ENCODE peak calls at places on chromosomes 7 and 10, in eight cellular contexts. K is esophagus muscularis mucosa, T is esophagus squamous epithelium, F is lower leg skin, N is heart left ventricle, V is body of pancreas, D is adrenal gland, H is HepG2. B is an unnamed sample.

GRCh38 chr7:106369349-106369748 is 84.6 kb upstream of the NAMPT start:
- DNase-seq in T (no peak), D (no peak), K (no peak), F (no peak), H (no peak), N (no peak), V (no peak), B (no peak)

GRCh38 chr10:113929522-113929921 is 75.1 kb downstream of the NHLRC2 start:
- DNase-seq in K (no peak), H (no peak), F (no peak), D (no peak), T (no peak), V (no peak), N (no peak), B (no peak)

GRCh38 chr10:123157210-123157609 is 3.0 kb downstream of the BUB3 start:
- DNase-seq in D (no peak), N (no peak), F (no peak), H (peak; percentile 67), V (no peak), T (no peak), K (no peak), B (no peak)

GRCh38 chr10:92816106-92816505 is 32.2 kb upstream of the EXOC6 start:
- DNase-seq in T (no peak), N (no peak), F (no peak), K (peak; percentile 5), H (no peak), V (no peak), D (no peak), B (no peak)

GRCh38 chr10:5091196-5091595 is 3.0 kb upstream of the AKR1C3 start:
- DNase-seq in T (no peak), H (no peak), N (no peak), K (no peak), F (no peak), V (no peak), D (no peak), B (no peak)

GRCh38 chr7:111840528-111840927 is 278.2 kb upstream of the IMMP2L start:
- DNase-seq in K (no peak), D (no peak), H (no peak), V (no peak), N (no peak), T (no peak), F (no peak), B (no peak)

GRCh38 chr7:69199661-69200060 is 398.6 kb upstream of the AUTS2 start:
- DNase-seq in V (no peak), F (no peak), H (no peak), D (no peak), K (no peak), T (no peak), N (no peak), B (no peak)

GRCh38 chr10:22321156-22321711 is 335 bp downstream of the BMI1 start:
- DNase-seq in D (peak; percentile 63), N (peak; percentile 67), H (peak; percentile 35), K (no peak), T (no peak), V (peak; percentile 64), F (peak; percentile 91), B (peak; percentile 68)

GRCh38 chr10:93462881-93463280 is 19.3 kb downstream of the MYOF start:
- DNase-seq in D (no peak), H (no peak), F (peak; percentile 87), T (no peak), V (no peak), N (no peak), K (no peak), B (no peak)

GRCh38 chr10:124465003-124465776 is 3.6 kb downstream of the LHPP start:
- DNase-seq in F (no peak), H (no peak), K (no peak), D (no peak), V (no peak), N (no peak), T (no peak), B (no peak)

DNA sequence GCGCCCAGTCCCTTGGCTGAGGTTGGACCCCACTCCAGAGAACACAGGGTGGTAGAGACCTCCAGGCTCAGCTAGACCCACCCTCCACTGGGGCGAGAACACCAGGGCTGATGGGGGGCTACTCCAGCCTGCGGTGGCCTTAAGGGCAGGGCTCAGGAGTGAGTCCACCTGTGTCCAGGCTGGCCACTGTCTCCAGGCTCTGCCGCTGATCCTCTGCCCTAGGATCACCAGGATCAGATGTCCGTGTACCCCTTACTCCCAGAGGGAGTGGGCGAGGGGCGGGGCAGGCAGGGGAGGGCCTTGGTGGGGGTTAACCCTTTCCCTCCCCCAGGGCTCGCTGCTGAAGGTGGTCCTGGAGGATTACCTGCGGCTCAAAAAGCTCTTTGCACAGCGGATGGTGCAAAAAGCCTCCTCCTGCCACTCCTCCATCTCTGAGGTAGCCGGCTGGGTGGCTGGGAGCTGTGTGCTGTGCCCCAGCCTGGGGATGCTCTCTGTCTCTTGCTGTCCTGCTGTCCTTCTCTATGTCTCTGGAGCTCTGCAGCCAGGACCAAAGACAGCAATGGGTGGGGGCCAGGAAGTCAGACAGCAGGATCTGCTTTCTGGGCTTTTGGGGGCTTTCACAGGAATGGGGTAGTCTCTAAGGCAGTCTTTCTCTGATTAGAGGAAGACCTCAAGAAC is 38.0 kb downstream of the PSAP start:
- DNase-seq in D (peak; percentile 33), K (no peak), N (no peak), V (no peak), T (no peak), H (no peak), F (no peak), B (no peak)
- TF ChIP-seq POLR2A in D (no peak), K (no peak), N (no peak), V (no peak), T (no peak), H (no peak), F (no peak), B (no peak)

GRCh38 chr7:108189733-108190388 is 59.7 kb upstream of the LAMB4 start:
- DNase-seq in N (no peak), D (no peak), K (no peak), T (no peak), F (no peak), V (no peak), H (no peak), B (no peak)
- TF ChIP-seq POLR2A in N (no peak), D (no peak), K (no peak), T (no peak), F (no peak), V (no peak), H (no peak), B (no peak)

DNA sequence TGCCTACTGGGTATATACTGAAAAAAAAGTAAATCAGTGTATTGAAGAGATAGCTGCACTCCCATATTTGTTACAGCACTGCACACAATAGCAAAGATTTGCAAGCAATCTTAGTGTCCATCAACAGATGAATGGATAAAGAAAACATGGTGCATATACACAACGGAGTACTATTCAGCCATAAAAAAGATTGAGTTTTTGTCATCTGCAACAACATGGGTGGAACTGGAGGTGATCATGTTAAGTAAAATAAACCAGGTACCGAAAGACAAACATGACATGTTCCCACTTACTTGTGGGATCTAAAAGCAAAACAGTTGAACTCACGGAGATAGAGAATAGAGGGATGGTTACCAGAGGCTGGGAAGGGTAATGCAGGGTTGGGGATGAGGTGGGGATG is 34.2 kb upstream of the FAM171A1 start:
- DNase-seq in K (no peak), N (no peak), F (no peak), H (no peak), D (no peak), V (no peak), T (no peak), B (no peak)
- TF ChIP-seq POLR2A in K (no peak), N (no peak), F (no peak), H (no peak), D (no peak), V (no peak), T (no peak), B (no peak)

GRCh38 chr10:35765039-35765662 is 123.1 kb upstream of the FZD8 start:
- DNase-seq in N (peak; percentile 36), D (peak; percentile 26), V (peak; percentile 33), T (no peak), K (no peak), H (no peak), F (no peak), B (no peak)
- TF ChIP-seq POLR2A in N (no peak), D (no peak), V (no peak), T (no peak), K (no peak), H (no peak), F (no peak), B (no peak)

GRCh38 chr10:69409968-69410367 is 6.8 kb downstream of the TACR2 start:
- DNase-seq in D (peak; percentile 52), V (no peak), N (peak; percentile 67), T (no peak), H (no peak), K (no peak), F (no peak), B (no peak)

GRCh38 chr10:69407621-69408301 is 9.0 kb downstream of the TACR2 start:
- DNase-seq in V (peak; percentile 31), N (no peak), K (no peak), F (no peak), T (no peak), D (peak; percentile 33), H (no peak), B (no peak)

GRCh38 chr10:69406816-69407580 is 9.7 kb downstream of the TACR2 start:
- DNase-seq in D (no peak), V (no peak), F (no peak), N (no peak), H (no peak), K (no peak), T (no peak), B (no peak)

GRCh38 chr10:69409176-69409495 is 7.6 kb downstream of the TACR2 start:
- DNase-seq in V (no peak), D (no peak), K (no peak), H (no peak), N (no peak), F (no peak), T (no peak), B (no peak)

GRCh38 chr10:69408318-69409175 is 8.2 kb downstream of the TACR2 start:
- DNase-seq in K (peak; percentile 98), V (peak; percentile 96), F (peak; percentile 99), N (peak; percentile 95), D (peak; percentile 97), T (peak; percentile 73), H (peak; percentile 80), B (peak; percentile 96)
- TF ChIP-seq POLR2A in K (no peak), V (peak; percentile 13), F (no peak), N (peak; percentile 27), D (no peak), T (no peak), H (no peak), B (peak; percentile 43)